ENCODE peak calls at places on chromosomes 7 and 10, in nine cellular contexts. Y, S, Q, E, J, G, U, W and M are unnamed samples.

GRCh38 chr7:80783688-80784327 is 135.0 kb downstream of the SEMA3C start:
- DNase-seq in Y (no peak), S (no peak), Q (no peak), E (no peak), J (no peak), G (no peak), U (no peak), W (no peak), M (no peak)

GRCh38 chr10:95262763-95263518 is 27.9 kb downstream of the PDLIM1 start:
- DNase-seq in Y (no peak), S (no peak), Q (no peak), E (no peak), J (no peak), G (no peak), U (no peak), W (no peak), M (no peak)

GRCh38 chr10:48504141-48504885 is 100.6 kb downstream of the ARHGAP22 start:
- DNase-seq in Y (no peak), S (no peak), Q (no peak), E (no peak), J (no peak), G (no peak), U (peak), W (no peak), M (no peak)

GRCh38 chr10:63123963-63124362 is 9.2 kb upstream of the NRBF2 start:
- DNase-seq in Y (no peak), S (no peak), Q (no peak), E (no peak), J (no peak), G (no peak), U (no peak), W (no peak), M (no peak)

GRCh38 chr10:103102195-103102594 is 90.9 kb downstream of the NT5C2 start:
- DNase-seq in Y (no peak), S (no peak), Q (no peak), E (no peak), J (no peak), G (no peak), U (no peak), W (no peak), M (no peak)

GRCh38 chr7:128168667-128169210 is 72.3 kb upstream of the LEP start:
- DNase-seq in Y (peak), S (peak), Q (no peak), E (peak), J (no peak), G (peak), U (peak), W (peak), M (no peak)

GRCh38 chr7:148702876-148703670 is 4.4 kb downstream of the CUL1 start:
- DNase-seq in Y (no peak), S (no peak), Q (no peak), E (no peak), J (no peak), G (no peak), U (no peak), W (no peak), M (no peak)

GRCh38 chr7:134660961-134661376 is 14.3 kb downstream of the BPGM start:
- DNase-seq in Y (no peak), S (no peak), Q (peak), E (no peak), J (peak), G (no peak), U (no peak), W (no peak), M (no peak)

GRCh38 chr7:87506243-87507180 is 31.0 kb upstream of the ABCB4 start:
- DNase-seq in Y (no peak), S (no peak), Q (no peak), E (no peak), J (peak), G (no peak), U (no peak), W (no peak), M (no peak)

GRCh38 chr7:150851497-150852370 is 583 bp upstream of the AOC1 start:
- DNase-seq in Y (no peak), S (no peak), Q (no peak), E (no peak), J (no peak), G (no peak), U (no peak), W (no peak), M (no peak)

GRCh38 chr10:85492684-85493083 is 873.9 kb downstream of the GRID1 start:
- DNase-seq in Y (no peak), S (no peak), Q (no peak), E (peak), J (no peak), G (no peak), U (no peak), W (no peak), M (no peak)

GRCh38 chr7:151706568-151707469 is 170.1 kb downstream of the PRKAG2 start:
- DNase-seq in Y (no peak), S (no peak), Q (no peak), E (no peak), J (no peak), G (no peak), U (no peak), W (no peak), M (no peak)

GRCh38 chr7:132386249-132386681 is 190.0 kb downstream of the PLXNA4 start:
- DNase-seq in Y (no peak), S (peak), Q (no peak), E (no peak), J (no peak), G (no peak), U (peak), W (no peak), M (no peak)

GRCh38 chr7:141668853-141669252 is 33.1 kb downstream of the DENND11 start:
- DNase-seq in Y (no peak), S (no peak), Q (no peak), E (no peak), J (no peak), G (no peak), U (no peak), W (no peak), M (no peak)

GRCh38 chr10:101965075-101965765 is 90.8 kb downstream of the ARMH3 start:
- DNase-seq in Y (no peak), S (no peak), Q (no peak), E (no peak), J (no peak), G (no peak), U (no peak), W (no peak), M (no peak)

GRCh38 chr7:128112781-128113221 is 81.6 kb upstream of the LRRC4 start:
- DNase-seq in Y (no peak), S (no peak), Q (no peak), E (no peak), J (no peak), G (no peak), U (no peak), W (no peak), M (no peak)

GRCh38 chr10:12561307-12561706 is 212.0 kb downstream of the CAMK1D start:
- DNase-seq in Y (no peak), S (no peak), Q (no peak), E (no peak), J (no peak), G (no peak), U (no peak), W (no peak), M (no peak)

GRCh38 chr7:107828540-107828939 is 25.5 kb upstream of the SLC26A3 start:
- DNase-seq in Y (no peak), S (no peak), Q (no peak), E (no peak), J (no peak), G (no peak), U (no peak), W (no peak), M (no peak)

GRCh38 chr10:13627459-13628310 is 40.9 kb downstream of the PRPF18 start:
- DNase-seq in Y (no peak), S (no peak), Q (no peak), E (peak), J (no peak), G (no peak), U (no peak), W (no peak), M (no peak)

GRCh38 chr10:16919076-16919972 is 102.1 kb upstream of the RSU1 start:
- DNase-seq in Y (no peak), S (no peak), Q (no peak), E (no peak), J (no peak), G (no peak), U (no peak), W (no peak), M (no peak)

GRCh38 chr10:16913266-16913665 is 96.0 kb upstream of the RSU1 start:
- DNase-seq in Y (no peak), S (no peak), Q (no peak), E (no peak), J (no peak), G (no peak), U (no peak), W (no peak), M (no peak)

GRCh38 chr10:16915308-16915707 is 98.1 kb upstream of the RSU1 start:
- DNase-seq in Y (no peak), S (no peak), Q (no peak), E (peak), J (no peak), G (no peak), U (no peak), W (no peak), M (no peak)

GRCh38 chr10:16910795-16911164 is 93.6 kb upstream of the RSU1 start:
- DNase-seq in Y (no peak), S (no peak), Q (no peak), E (no peak), J (no peak), G (no peak), U (no peak), W (no peak), M (no peak)

DNA sequence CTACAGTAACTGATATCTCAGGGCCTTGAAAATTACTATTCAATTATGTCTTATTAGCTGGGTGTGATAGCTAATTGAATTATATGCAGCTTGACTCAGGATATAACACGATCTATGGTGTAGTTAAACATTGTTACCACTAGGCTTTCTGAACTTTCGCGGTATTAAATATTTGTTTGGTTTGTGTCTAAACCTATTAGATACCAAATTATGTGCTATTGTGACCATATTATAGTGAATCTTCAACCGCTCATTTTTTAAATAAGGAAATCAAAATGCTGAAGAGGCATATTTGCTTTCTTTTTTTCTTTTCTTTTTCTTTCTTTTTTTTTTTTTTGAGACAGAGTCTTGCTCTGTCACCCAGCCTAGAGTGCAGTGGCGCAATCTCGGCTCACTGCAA is 99.3 kb upstream of the RSU1 start:
- DNase-seq in Y (no peak), S (no peak), Q (no peak), E (no peak), J (no peak), G (no peak), U (no peak), W (no peak), M (no peak)
- TF ChIP-seq CTCF in Y (no peak), S (no peak), Q (no peak), E (peak), J (no peak), G (no peak), U (no peak), W (peak), M (no peak)

GRCh38 chr7:105337529-105337928 is 51.2 kb downstream of the SRPK2 start:
- DNase-seq in Y (no peak), S (no peak), Q (no peak), E (no peak), J (no peak), G (no peak), U (no peak), W (no peak), M (no peak)

GRCh38 chr7:105339404-105340316 is 49.1 kb downstream of the SRPK2 start:
- DNase-seq in Y (no peak), S (no peak), Q (no peak), E (no peak), J (no peak), G (no peak), U (no peak), W (no peak), M (no peak)

GRCh38 chr7:105330526-105330925 is 58.2 kb downstream of the SRPK2 start:
- DNase-seq in Y (no peak), S (no peak), Q (no peak), E (no peak), J (no peak), G (no peak), U (no peak), W (no peak), M (no peak)

GRCh38 chr7:105336009-105336408 is 52.7 kb downstream of the SRPK2 start:
- DNase-seq in Y (no peak), S (no peak), Q (no peak), E (no peak), J (no peak), G (no peak), U (no peak), W (no peak), M (no peak)
- TF ChIP-seq CTCF in Y (peak), S (peak), Q (no peak), E (peak), J (peak), G (no peak), U (peak), W (peak), M (no peak)

GRCh38 chr10:119726291-119727261 is 726 bp downstream of the INPP5F start:
- DNase-seq in Y (no peak), S (peak), Q (no peak), E (peak), J (no peak), G (no peak), U (peak), W (peak), M (peak)
- TF ChIP-seq CTCF in Y (peak), S (no peak), Q (no peak), E (peak), J (no peak), G (no peak), U (no peak), W (no peak), M (no peak)

GRCh38 chr10:49649936-49650723 is 29.3 kb upstream of the C10orf53 start:
- DNase-seq in Y (no peak), S (no peak), Q (no peak), E (no peak), J (no peak), G (no peak), U (no peak), W (no peak), M (no peak)
- TF ChIP-seq CTCF in Y (no peak), S (no peak), Q (no peak), E (no peak), J (no peak), G (no peak), U (no peak), W (no peak), M (no peak)

DNA sequence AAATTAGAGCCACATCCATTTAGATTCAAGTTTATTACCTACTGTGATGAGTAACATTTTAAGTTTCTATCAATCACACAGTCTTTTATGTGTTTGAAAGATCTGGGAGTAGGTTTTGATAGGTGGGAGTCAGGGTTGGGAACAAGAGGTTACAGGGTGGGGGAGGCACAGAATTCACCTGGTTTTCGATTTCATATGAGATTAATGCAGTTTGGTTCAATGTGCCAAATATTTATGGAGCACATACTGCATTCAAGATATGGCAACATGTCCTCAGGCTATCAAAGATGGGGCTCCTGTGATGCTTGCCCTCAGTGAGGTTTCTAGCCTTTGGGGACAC is 564.1 kb downstream of the SUGCT start:
- DNase-seq in Y (no peak), S (no peak), Q (no peak), E (no peak), J (no peak), G (no peak), U (no peak), W (no peak), M (no peak)
- TF ChIP-seq CTCF in Y (no peak), S (no peak), Q (no peak), E (no peak), J (no peak), G (no peak), U (no peak), W (no peak), M (no peak)

DNA sequence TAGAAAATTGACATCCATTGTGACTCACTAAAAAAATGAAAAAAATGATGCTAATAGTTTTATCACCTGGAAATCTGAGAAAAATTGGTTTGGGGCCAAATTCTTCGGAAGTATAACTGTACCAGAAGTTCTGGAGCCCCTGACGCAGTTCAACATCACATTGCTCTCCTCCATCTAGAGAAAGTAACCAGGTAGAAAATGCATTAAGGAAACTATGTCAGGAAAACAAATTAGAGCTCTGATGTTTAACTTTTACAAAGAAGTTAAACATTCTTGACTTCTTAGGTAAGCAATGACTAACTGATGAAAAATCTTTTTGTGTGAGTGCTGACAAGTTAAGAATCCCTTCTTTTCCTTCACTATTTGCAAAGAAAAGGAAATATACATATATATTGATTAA is 61.1 kb upstream of the TMEM196 start:
- DNase-seq in Y (no peak), S (no peak), Q (peak), E (no peak), J (no peak), G (no peak), U (no peak), W (no peak), M (no peak)
- TF ChIP-seq CTCF in Y (no peak), S (no peak), Q (no peak), E (no peak), J (no peak), G (no peak), U (no peak), W (no peak), M (no peak)

DNA sequence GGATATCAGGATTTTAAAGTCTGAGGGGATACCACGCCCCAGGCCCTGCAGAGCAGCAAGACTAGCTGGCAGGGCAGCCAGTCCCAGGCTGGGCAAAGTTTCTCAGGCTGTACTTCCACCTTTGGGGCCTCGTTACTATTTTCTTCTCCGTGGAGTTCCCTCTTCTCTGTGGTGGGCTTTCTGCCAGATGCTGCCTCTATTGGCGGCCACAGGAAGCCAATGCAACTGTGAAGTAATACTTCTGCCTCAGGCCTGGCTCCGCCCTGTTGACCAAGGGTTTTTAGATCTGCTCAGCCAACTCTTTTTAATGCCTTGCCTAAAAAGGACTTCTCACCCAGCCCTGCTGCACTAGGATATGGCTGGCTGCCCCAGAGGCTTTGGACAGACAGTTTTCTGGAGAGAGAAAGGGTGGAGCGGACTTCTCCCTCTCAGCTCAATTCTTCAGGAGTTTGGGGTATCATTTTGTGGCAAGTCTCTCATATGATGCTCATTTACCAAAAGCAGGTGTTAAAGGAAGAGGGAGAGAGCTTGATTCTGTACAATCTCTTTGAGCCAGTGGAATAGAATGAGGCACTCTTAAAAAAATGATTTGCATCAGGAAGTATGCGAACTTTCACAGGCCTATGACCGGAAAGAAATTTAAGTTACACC is 67.4 kb downstream of the HHEX start:
- DNase-seq in Y (peak), S (peak), Q (peak), E (peak), J (peak), G (peak), U (peak), W (no peak), M (no peak)
- TF ChIP-seq CTCF in Y (peak), S (no peak), Q (no peak), E (peak), J (peak), G (no peak), U (peak), W (no peak), M (no peak)